ENCODE peak calls at places on chromosomes 6 and 20, in nine cellular contexts. One of them, this sample, is unnamed. For H3K4me1, the result is how much of the 10 kb centered on the place peaks cover.

GRCh38 chr6:168166627-168167026 is 87.6 kb upstream of the FRMD1 start:
- DNase-seq in esophagus muscularis mucosa: peak
- DNase-seq in transverse colon: no peak
- DNase-seq in sigmoid colon: no peak
- DNase-seq in upper lobe of left lung: no peak
- DNase-seq in H1: no peak
- DNase-seq in ovary: no peak
- DNase-seq in HepG2: no peak
- DNase-seq in A549: no peak
- DNase-seq in this sample: no peak

GRCh38 chr6:15227827-15228318 is 18.0 kb upstream of the JARID2 start:
- DNase-seq in esophagus muscularis mucosa: no peak
- DNase-seq in transverse colon: no peak
- DNase-seq in sigmoid colon: no peak
- DNase-seq in upper lobe of left lung: no peak
- DNase-seq in H1: no peak
- DNase-seq in ovary: no peak
- DNase-seq in HepG2: no peak
- DNase-seq in A549: no peak
- DNase-seq in this sample: no peak

GRCh38 chr20:43973671-43974450 is 59.2 kb downstream of the TOX2 start:
- DNase-seq in esophagus muscularis mucosa: no peak
- DNase-seq in transverse colon: no peak
- DNase-seq in sigmoid colon: no peak
- DNase-seq in upper lobe of left lung: no peak
- DNase-seq in H1: no peak
- DNase-seq in ovary: no peak
- DNase-seq in HepG2: no peak
- DNase-seq in A549: no peak
- DNase-seq in this sample: no peak

GRCh38 chr6:53023323-53023722 is 28.2 kb upstream of the GSTA4 start:
- DNase-seq in esophagus muscularis mucosa: no peak
- DNase-seq in transverse colon: no peak
- DNase-seq in sigmoid colon: no peak
- DNase-seq in upper lobe of left lung: no peak
- DNase-seq in H1: no peak
- DNase-seq in ovary: no peak
- DNase-seq in HepG2: no peak
- DNase-seq in A549: no peak
- DNase-seq in this sample: no peak

GRCh38 chr20:10611357-10611756 is 62.4 kb downstream of the JAG1 start:
- DNase-seq in esophagus muscularis mucosa: no peak
- DNase-seq in transverse colon: peak
- DNase-seq in sigmoid colon: peak
- DNase-seq in upper lobe of left lung: no peak
- DNase-seq in H1: no peak
- DNase-seq in ovary: peak
- DNase-seq in HepG2: peak
- DNase-seq in A549: no peak
- DNase-seq in this sample: no peak

GRCh38 chr6:158219229-158219628 is 51.1 kb downstream of the GTF2H5 start:
- DNase-seq in esophagus muscularis mucosa: no peak
- DNase-seq in transverse colon: peak
- DNase-seq in sigmoid colon: no peak
- DNase-seq in upper lobe of left lung: no peak
- DNase-seq in H1: no peak
- DNase-seq in ovary: no peak
- DNase-seq in HepG2: no peak
- DNase-seq in A549: no peak
- DNase-seq in this sample: no peak

GRCh38 chr6:99282479-99283062 is 66.9 kb downstream of the FAXC start:
- DNase-seq in esophagus muscularis mucosa: no peak
- DNase-seq in transverse colon: no peak
- DNase-seq in sigmoid colon: no peak
- DNase-seq in upper lobe of left lung: no peak
- DNase-seq in H1: no peak
- DNase-seq in ovary: no peak
- DNase-seq in HepG2: no peak
- DNase-seq in A549: no peak
- DNase-seq in this sample: no peak

GRCh38 chr6:19805146-19805515 is 32.0 kb upstream of the ID4 start:
- DNase-seq in esophagus muscularis mucosa: no peak
- DNase-seq in transverse colon: no peak
- DNase-seq in sigmoid colon: no peak
- DNase-seq in upper lobe of left lung: no peak
- DNase-seq in H1: no peak
- DNase-seq in ovary: no peak
- DNase-seq in HepG2: peak
- DNase-seq in A549: no peak
- DNase-seq in this sample: no peak

GRCh38 chr6:167805349-167806060 is 21.2 kb upstream of the AFDN start:
- DNase-seq in esophagus muscularis mucosa: peak
- DNase-seq in transverse colon: no peak
- DNase-seq in sigmoid colon: no peak
- DNase-seq in upper lobe of left lung: no peak
- DNase-seq in H1: no peak
- DNase-seq in ovary: no peak
- DNase-seq in HepG2: no peak
- DNase-seq in A549: no peak
- DNase-seq in this sample: no peak

GRCh38 chr20:23159256-23159922 is 73.3 kb upstream of the CD93 start:
- DNase-seq in esophagus muscularis mucosa: peak
- DNase-seq in transverse colon: no peak
- DNase-seq in sigmoid colon: peak
- DNase-seq in upper lobe of left lung: no peak
- DNase-seq in H1: no peak
- DNase-seq in ovary: no peak
- DNase-seq in HepG2: no peak
- DNase-seq in A549: no peak
- DNase-seq in this sample: no peak

GRCh38 chr6:115323001-115323400 is 737.7 kb downstream of the FRK start:
- DNase-seq in esophagus muscularis mucosa: no peak
- DNase-seq in transverse colon: no peak
- DNase-seq in sigmoid colon: no peak
- DNase-seq in upper lobe of left lung: no peak
- DNase-seq in H1: no peak
- DNase-seq in ovary: no peak
- DNase-seq in HepG2: no peak
- DNase-seq in A549: no peak
- DNase-seq in this sample: no peak

GRCh38 chr6:88050140-88050818 is 2.6 kb downstream of the SPACA1 start:
- DNase-seq in esophagus muscularis mucosa: no peak
- DNase-seq in transverse colon: no peak
- DNase-seq in sigmoid colon: no peak
- DNase-seq in upper lobe of left lung: no peak
- DNase-seq in H1: no peak
- DNase-seq in ovary: no peak
- DNase-seq in HepG2: no peak
- DNase-seq in A549: no peak
- DNase-seq in this sample: no peak

GRCh38 chr6:53361549-53362031 is 12.8 kb upstream of the ELOVL5 start:
- DNase-seq in esophagus muscularis mucosa: no peak
- DNase-seq in transverse colon: no peak
- DNase-seq in sigmoid colon: no peak
- DNase-seq in upper lobe of left lung: no peak
- DNase-seq in H1: no peak
- DNase-seq in ovary: no peak
- DNase-seq in HepG2: no peak
- DNase-seq in A549: no peak
- DNase-seq in this sample: no peak

GRCh38 chr6:34462010-34462409 is 3.9 kb upstream of the PACSIN1 start:
- DNase-seq in esophagus muscularis mucosa: no peak
- DNase-seq in transverse colon: no peak
- DNase-seq in sigmoid colon: no peak
- DNase-seq in upper lobe of left lung: no peak
- DNase-seq in H1: no peak
- DNase-seq in ovary: no peak
- DNase-seq in HepG2: no peak
- DNase-seq in A549: no peak
- DNase-seq in this sample: no peak

GRCh38 chr20:11451793-11452291 is 465.9 kb upstream of the BTBD3 start:
- DNase-seq in esophagus muscularis mucosa: no peak
- DNase-seq in transverse colon: no peak
- DNase-seq in sigmoid colon: peak
- DNase-seq in upper lobe of left lung: no peak
- DNase-seq in H1: no peak
- DNase-seq in ovary: no peak
- DNase-seq in HepG2: no peak
- DNase-seq in A549: no peak
- DNase-seq in this sample: no peak

GRCh38 chr6:41375598-41376151 is 40.3 kb downstream of the NCR2 start:
- DNase-seq in esophagus muscularis mucosa: peak
- DNase-seq in transverse colon: no peak
- DNase-seq in sigmoid colon: no peak
- DNase-seq in upper lobe of left lung: no peak
- DNase-seq in H1: no peak
- DNase-seq in ovary: no peak
- DNase-seq in HepG2: no peak
- DNase-seq in A549: no peak
- DNase-seq in this sample: no peak

GRCh38 chr6:96007663-96008062 is 8.1 kb upstream of the FUT9 start:
- DNase-seq in esophagus muscularis mucosa: no peak
- DNase-seq in transverse colon: no peak
- DNase-seq in sigmoid colon: no peak
- DNase-seq in upper lobe of left lung: no peak
- DNase-seq in H1: no peak
- DNase-seq in ovary: no peak
- DNase-seq in HepG2: peak
- DNase-seq in A549: no peak
- DNase-seq in this sample: no peak

GRCh38 chr20:39271205-39271604 is 309.1 kb downstream of the DHX35 start:
- DNase-seq in esophagus muscularis mucosa: no peak
- DNase-seq in transverse colon: no peak
- DNase-seq in sigmoid colon: peak
- DNase-seq in upper lobe of left lung: no peak
- DNase-seq in H1: no peak
- DNase-seq in ovary: no peak
- DNase-seq in HepG2: no peak
- DNase-seq in A549: no peak
- DNase-seq in this sample: no peak

GRCh38 chr20:62350629-62351422 is 16.3 kb downstream of the LAMA5 start:
- DNase-seq in esophagus muscularis mucosa: no peak
- DNase-seq in transverse colon: no peak
- DNase-seq in sigmoid colon: no peak
- DNase-seq in upper lobe of left lung: peak
- DNase-seq in H1: no peak
- DNase-seq in ovary: no peak
- DNase-seq in HepG2: no peak
- DNase-seq in A549: no peak
- DNase-seq in this sample: no peak

GRCh38 chr20:62353289-62354030 is 13.7 kb downstream of the LAMA5 start:
- DNase-seq in esophagus muscularis mucosa: no peak
- DNase-seq in transverse colon: no peak
- DNase-seq in sigmoid colon: no peak
- DNase-seq in upper lobe of left lung: peak
- DNase-seq in H1: no peak
- DNase-seq in ovary: no peak
- DNase-seq in HepG2: peak
- DNase-seq in A549: no peak
- DNase-seq in this sample: no peak

GRCh38 chr20:62352402-62353288 is 14.5 kb downstream of the LAMA5 start:
- DNase-seq in esophagus muscularis mucosa: no peak
- DNase-seq in transverse colon: no peak
- DNase-seq in sigmoid colon: peak
- DNase-seq in upper lobe of left lung: peak
- DNase-seq in H1: no peak
- DNase-seq in ovary: no peak
- DNase-seq in HepG2: no peak
- DNase-seq in A549: peak
- DNase-seq in this sample: no peak

GRCh38 chr20:62350098-62350628 is 16.9 kb downstream of the LAMA5 start:
- DNase-seq in esophagus muscularis mucosa: no peak
- DNase-seq in transverse colon: peak
- DNase-seq in sigmoid colon: no peak
- DNase-seq in upper lobe of left lung: peak
- DNase-seq in H1: no peak
- DNase-seq in ovary: no peak
- DNase-seq in HepG2: no peak
- DNase-seq in A549: peak
- DNase-seq in this sample: no peak

GRCh38 chr20:62351469-62352401 is 15.4 kb downstream of the LAMA5 start:
- DNase-seq in esophagus muscularis mucosa: no peak
- DNase-seq in transverse colon: no peak
- DNase-seq in sigmoid colon: no peak
- DNase-seq in upper lobe of left lung: peak
- DNase-seq in H1: no peak
- DNase-seq in ovary: no peak
- DNase-seq in HepG2: no peak
- DNase-seq in A549: no peak
- DNase-seq in this sample: no peak
- H3K4me1 ChIP-seq in esophagus muscularis mucosa: half or more
- H3K4me1 ChIP-seq in transverse colon: under half
- H3K4me1 ChIP-seq in sigmoid colon: under half
- H3K4me1 ChIP-seq in upper lobe of left lung: under half
- H3K4me1 ChIP-seq in H1: under half
- H3K4me1 ChIP-seq in ovary: under half
- H3K4me1 ChIP-seq in HepG2: half or more
- H3K4me1 ChIP-seq in A549: half or more
- H3K4me1 ChIP-seq in this sample: under half

DNA sequence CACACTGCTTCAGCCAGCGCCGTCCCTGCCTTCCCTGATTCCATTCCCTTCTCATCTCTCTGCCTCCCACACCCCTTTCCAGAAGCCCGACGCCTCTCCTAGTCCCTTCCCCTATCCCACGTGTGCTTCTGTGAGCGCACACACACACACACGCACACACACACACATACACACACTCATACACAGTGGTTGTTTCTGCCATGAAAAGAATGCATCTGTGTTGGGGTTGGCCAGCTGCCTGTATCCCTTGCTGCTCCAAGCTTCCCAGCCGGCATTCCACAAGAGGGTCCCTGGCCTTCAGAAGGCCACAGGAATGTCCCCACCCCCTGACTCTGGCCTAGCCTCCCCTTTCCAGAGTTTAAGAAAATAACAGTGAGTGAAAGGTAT is 51.7 kb downstream of the MOCS1 start:
- DNase-seq in esophagus muscularis mucosa: no peak
- DNase-seq in transverse colon: no peak
- DNase-seq in sigmoid colon: peak
- DNase-seq in upper lobe of left lung: no peak
- DNase-seq in H1: no peak
- DNase-seq in ovary: peak
- DNase-seq in HepG2: peak
- DNase-seq in A549: no peak
- DNase-seq in this sample: peak
- TF ChIP-seq EP300 in esophagus muscularis mucosa: no peak
- TF ChIP-seq EP300 in transverse colon: no peak
- TF ChIP-seq EP300 in sigmoid colon: no peak
- TF ChIP-seq EP300 in upper lobe of left lung: no peak
- TF ChIP-seq EP300 in H1: no peak
- TF ChIP-seq EP300 in ovary: no peak
- TF ChIP-seq EP300 in HepG2: no peak
- TF ChIP-seq EP300 in A549: no peak
- TF ChIP-seq EP300 in this sample: no peak

GRCh38 chr6:36980129-36980528 is 5.9 kb downstream of the MTCH1 start:
- DNase-seq in esophagus muscularis mucosa: no peak
- DNase-seq in transverse colon: no peak
- DNase-seq in sigmoid colon: no peak
- DNase-seq in upper lobe of left lung: no peak
- DNase-seq in H1: no peak
- DNase-seq in ovary: no peak
- DNase-seq in HepG2: no peak
- DNase-seq in A549: no peak
- DNase-seq in this sample: no peak
- H3K4me1 ChIP-seq in esophagus muscularis mucosa: half or more
- H3K4me1 ChIP-seq in transverse colon: under half
- H3K4me1 ChIP-seq in sigmoid colon: half or more
- H3K4me1 ChIP-seq in upper lobe of left lung: under half
- H3K4me1 ChIP-seq in H1: under half
- H3K4me1 ChIP-seq in ovary: under half
- H3K4me1 ChIP-seq in HepG2: under half
- H3K4me1 ChIP-seq in A549: under half
- H3K4me1 ChIP-seq in this sample: under half

GRCh38 chr6:110574817-110575216 is 98.4 kb upstream of the SLC22A16 start:
- DNase-seq in esophagus muscularis mucosa: no peak
- DNase-seq in transverse colon: no peak
- DNase-seq in sigmoid colon: no peak
- DNase-seq in upper lobe of left lung: no peak
- DNase-seq in H1: no peak
- DNase-seq in ovary: no peak
- DNase-seq in HepG2: no peak
- DNase-seq in A549: no peak
- DNase-seq in this sample: no peak
- TF ChIP-seq EP300 in esophagus muscularis mucosa: no peak
- TF ChIP-seq EP300 in transverse colon: no peak
- TF ChIP-seq EP300 in sigmoid colon: no peak
- TF ChIP-seq EP300 in upper lobe of left lung: no peak
- TF ChIP-seq EP300 in H1: no peak
- TF ChIP-seq EP300 in ovary: no peak
- TF ChIP-seq EP300 in HepG2: no peak
- TF ChIP-seq EP300 in A549: no peak
- TF ChIP-seq EP300 in this sample: no peak

This sample was measured in tibial nerve.